ENCODE peak calls at places on chromosomes 6 and 20, in ten cellular contexts. T is lower leg skin, C is A549, A is body of pancreas, X is vagina, M is tibial nerve, J is endothelial cell of umbilical vein, K is ovary, B is adrenal gland, H is heart left ventricle. F is an unnamed sample.

GRCh38 chr6:33694401-33694931 is 17.0 kb downstream of the UQCC2 start:
- DNase-seq in T (no peak), C (peak), A (peak), X (no peak), M (no peak), J (peak), K (no peak), B (no peak), H (no peak), F (no peak)

GRCh38 chr20:11350126-11351005 is 567.3 kb upstream of the BTBD3 start:
- DNase-seq in T (peak), C (peak), A (no peak), X (no peak), M (peak), J (no peak), K (no peak), B (no peak), H (no peak), F (peak)

GRCh38 chr20:46121531-46121930 is 3.4 kb downstream of the CD40 start:
- DNase-seq in T (no peak), C (no peak), A (no peak), X (no peak), M (no peak), J (no peak), K (no peak), B (no peak), H (no peak), F (no peak)

GRCh38 chr6:111724505-111724904 is 118.8 kb upstream of the TRAF3IP2 start:
- DNase-seq in T (no peak), C (no peak), A (no peak), X (no peak), M (no peak), J (no peak), K (no peak), B (no peak), H (no peak), F (no peak)

GRCh38 chr6:147287869-147288271 is 83.7 kb downstream of the STXBP5 start:
- DNase-seq in T (no peak), C (peak), A (no peak), X (no peak), M (no peak), J (peak), K (no peak), B (peak), H (no peak), F (no peak)

GRCh38 chr20:58709703-58710039 is 17.1 kb downstream of the NPEPL1 start:
- DNase-seq in T (peak), C (no peak), A (no peak), X (no peak), M (peak), J (no peak), K (peak), B (peak), H (no peak), F (no peak)

GRCh38 chr20:23879811-23880374 is 345 bp upstream of the CST5 start:
- DNase-seq in T (no peak), C (no peak), A (peak), X (no peak), M (no peak), J (no peak), K (no peak), B (no peak), H (no peak), F (no peak)

GRCh38 chr6:137928286-137928685 is 61.2 kb downstream of the TNFAIP3 start:
- DNase-seq in T (no peak), C (no peak), A (peak), X (no peak), M (no peak), J (no peak), K (no peak), B (no peak), H (no peak), F (no peak)

GRCh38 chr20:49893242-49894072 is 21.9 kb downstream of the SPATA2 start:
- DNase-seq in T (no peak), C (no peak), A (no peak), X (no peak), M (no peak), J (no peak), K (no peak), B (no peak), H (no peak), F (peak)

GRCh38 chr6:73614802-73615201 is 39.0 kb downstream of the SLC17A5 start:
- DNase-seq in T (no peak), C (no peak), A (no peak), X (no peak), M (no peak), J (no peak), K (no peak), B (no peak), H (no peak), F (no peak)

GRCh38 chr6:77678048-77678447 is 25.2 kb downstream of the MEI4 start:
- DNase-seq in T (no peak), C (no peak), A (no peak), X (no peak), M (no peak), J (no peak), K (no peak), B (no peak), H (no peak), F (no peak)

GRCh38 chr6:52361945-52362442 is at the start of gene PAQR8:
- DNase-seq in T (peak), C (peak), A (peak), X (no peak), M (peak), J (peak), K (peak), B (peak), H (peak), F (peak)

GRCh38 chr6:83514877-83515466 is 2.6 kb downstream of the PRSS35 start:
- DNase-seq in T (peak), C (peak), A (peak), X (no peak), M (peak), J (peak), K (no peak), B (no peak), H (no peak), F (no peak)

DNA sequence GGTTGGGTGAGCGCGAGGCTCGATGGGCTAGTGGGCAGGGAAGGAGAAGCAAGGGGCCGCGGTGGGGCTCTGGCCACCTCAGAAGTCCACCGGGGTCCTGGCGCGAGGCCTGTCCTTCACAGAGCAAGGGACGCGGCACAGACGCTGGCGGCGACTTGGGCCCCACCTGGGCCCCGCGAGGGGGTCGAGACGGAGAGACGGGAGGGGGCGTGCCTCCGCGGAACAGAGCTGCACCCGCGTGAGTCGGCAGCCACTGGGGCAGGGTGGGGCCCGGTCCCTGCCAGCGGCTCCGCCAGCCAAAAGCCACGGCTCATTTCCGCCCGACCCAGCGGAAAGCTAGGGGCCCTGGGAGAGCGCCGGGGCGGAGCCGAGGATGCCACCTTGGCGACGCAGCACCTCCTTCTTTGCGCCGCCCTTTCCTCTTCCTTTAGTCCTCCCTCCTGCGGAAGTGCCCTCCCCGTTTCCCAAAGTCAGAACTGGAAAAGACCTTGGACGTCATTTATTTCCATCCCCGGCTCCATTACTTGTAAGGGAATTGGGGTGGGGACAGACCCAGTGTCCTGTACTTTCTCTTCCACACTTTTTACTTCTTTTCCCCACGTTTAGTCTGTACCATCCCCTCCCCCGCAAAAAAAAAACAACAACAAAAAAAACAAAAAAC is at the start of gene CUL7:
- DNase-seq in T (peak), C (peak), A (peak), X (no peak), M (peak), J (peak), K (peak), B (peak), H (peak), F (peak)
- TF ChIP-seq POLR2A in T (no peak), C (peak), A (peak), X (peak), M (peak), J (peak), K (peak), B (peak), H (no peak), F (peak)

GRCh38 chr6:162917506-162917905 is 189.7 kb downstream of the PACRG start:
- DNase-seq in T (no peak), C (no peak), A (no peak), X (no peak), M (no peak), J (no peak), K (no peak), B (no peak), H (no peak), F (no peak)
- TF ChIP-seq POLR2A in T (no peak), C (no peak), A (no peak), X (no peak), M (no peak), J (no peak), K (no peak), B (no peak), H (no peak), F (no peak)

GRCh38 chr20:38489181-38489580 is 16.5 kb downstream of the RALGAPB start:
- DNase-seq in T (no peak), C (no peak), A (no peak), X (no peak), M (no peak), J (no peak), K (no peak), B (no peak), H (no peak), F (no peak)

GRCh38 chr20:38479596-38479995 is 7.0 kb downstream of the RALGAPB start:
- DNase-seq in T (no peak), C (no peak), A (no peak), X (no peak), M (no peak), J (no peak), K (no peak), B (no peak), H (no peak), F (no peak)

DNA sequence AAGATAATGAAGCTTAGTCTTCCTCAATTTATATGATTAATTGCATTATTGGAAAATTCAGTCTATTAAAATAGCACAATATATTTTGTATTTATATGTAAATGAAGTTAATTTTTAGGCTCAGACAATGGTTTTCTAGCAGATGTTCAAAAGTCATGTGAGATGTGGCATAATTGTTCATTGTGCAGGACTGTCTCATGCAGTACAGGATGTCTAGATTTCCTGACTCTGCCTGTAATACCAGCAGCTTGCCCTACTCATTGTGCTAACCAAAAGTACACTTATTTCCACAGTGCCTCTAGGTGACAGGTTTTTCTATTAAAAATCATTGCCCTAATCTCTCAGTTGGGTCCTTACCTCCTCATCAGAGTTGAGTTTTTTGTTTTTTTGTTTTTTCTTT is 12.4 kb downstream of the RALGAPB start:
- DNase-seq in T (no peak), C (no peak), A (no peak), X (no peak), M (no peak), J (peak), K (no peak), B (no peak), H (no peak), F (no peak)
- TF ChIP-seq POLR2A in T (no peak), C (no peak), A (no peak), X (no peak), M (no peak), J (no peak), K (no peak), B (no peak), H (no peak), F (no peak)

GRCh38 chr6:26158581-26159416 is 71.6 kb downstream of the HFE start:
- DNase-seq in T (peak), C (peak), A (peak), X (no peak), M (peak), J (peak), K (peak), B (peak), H (peak), F (peak)
- TF ChIP-seq POLR2A in T (no peak), C (peak), A (no peak), X (no peak), M (peak), J (no peak), K (no peak), B (no peak), H (no peak), F (peak)